ENCODE peak calls at places on chromosomes 11 and 22, in six cellular contexts. R is transverse colon, U is SK-N-SH, Y is breast epithelium, B is GM23338, D is esophagus muscularis mucosa. H is an unnamed sample.

GRCh38 chr11:124070906-124071621 is 29.9 kb upstream of the OR10G7 start:
- DNase-seq in D (no peak), Y (peak), B (peak), U (peak), R (peak), H (peak)

GRCh38 chr11:68370211-68371111 is 58.1 kb downstream of the LRP5 start:
- DNase-seq in Y (no peak), B (no peak), U (peak), D (no peak), R (peak), H (no peak)

GRCh38 chr11:46121328-46121723 is at the start of gene PHF21A:
- DNase-seq in B (peak), U (peak), Y (peak), D (peak), R (peak), H (peak)

GRCh38 chr11:118705111-118705741 is 25.8 kb upstream of the TREH start:
- DNase-seq in D (no peak), Y (no peak), U (no peak), B (no peak), R (peak), H (peak)

GRCh38 chr11:71456831-71457230 is 3.8 kb downstream of the NADSYN1 start:
- DNase-seq in R (no peak), D (no peak), B (no peak), Y (no peak), U (no peak), H (no peak)

GRCh38 chr11:123181075-123181474 is 14.0 kb downstream of the CLMP start:
- DNase-seq in Y (no peak), R (no peak), B (no peak), D (no peak), U (no peak), H (no peak)

GRCh38 chr11:18566406-18566805 is 22.1 kb downstream of the UEVLD start:
- DNase-seq in D (no peak), Y (no peak), R (no peak), U (no peak), B (no peak), H (no peak)

GRCh38 chr11:74135516-74135840 is 35.3 kb downstream of the C2CD3 start:
- DNase-seq in R (no peak), Y (no peak), U (no peak), D (no peak), B (no peak), H (no peak)

GRCh38 chr11:85795712-85796487 is 15.0 kb downstream of the SYTL2 start:
- DNase-seq in B (no peak), Y (no peak), D (no peak), R (no peak), U (no peak), H (no peak)

GRCh38 chr11:7635137-7635536 is 38.2 kb downstream of the CYB5R2 start:
- DNase-seq in U (no peak), R (no peak), B (no peak), D (no peak), Y (no peak), H (no peak)

GRCh38 chr22:48315415-48316244 is 1512.0 kb downstream of the BRD1 start:
- DNase-seq in B (no peak), Y (no peak), D (no peak), R (no peak), U (no peak), H (no peak)

GRCh38 chr11:23112987-23113886 is 253.0 kb upstream of the CCDC179 start:
- DNase-seq in U (peak), B (peak), Y (no peak), R (peak), D (no peak), H (peak)

GRCh38 chr22:45481661-45482060 is 21.0 kb upstream of the FBLN1 start:
- DNase-seq in D (no peak), B (no peak), Y (no peak), R (no peak), U (no peak), H (no peak)

GRCh38 chr11:17386331-17387084 is 2.0 kb downstream of the KCNJ11 start:
- DNase-seq in B (peak), D (no peak), Y (no peak), R (peak), U (peak), H (peak)

GRCh38 chr11:37449146-37449545 is 851.1 kb upstream of the RAG2 start:
- DNase-seq in U (peak), Y (no peak), B (peak), R (no peak), D (no peak), H (no peak)

GRCh38 chr11:11787305-11788066 is 54.3 kb upstream of the USP47 start:
- DNase-seq in D (peak), R (peak), B (peak), Y (peak), U (peak), H (peak)

GRCh38 chr22:24759765-24760164 is 14.8 kb downstream of the PIWIL3 start:
- DNase-seq in U (no peak), B (no peak), D (no peak), Y (no peak), R (no peak), H (no peak)

GRCh38 chr11:35040221-35040942 is 98.6 kb upstream of the CD44 start:
- DNase-seq in Y (no peak), B (no peak), U (no peak), D (no peak), R (no peak), H (peak)

GRCh38 chr11:23405350-23405937 is 545.2 kb upstream of the CCDC179 start:
- DNase-seq in R (no peak), B (no peak), D (no peak), Y (no peak), U (no peak), H (no peak)

GRCh38 chr11:103584021-103584420 is 452.4 kb upstream of the DDI1 start:
- DNase-seq in D (no peak), R (no peak), B (peak), Y (no peak), U (no peak), H (no peak)

GRCh38 chr11:62033191-62034044 is 66.0 kb upstream of the FTH1 start:
- DNase-seq in R (no peak), Y (no peak), B (no peak), D (no peak), U (no peak), H (no peak)

GRCh38 chr11:115724709-115725108 is 220.5 kb upstream of the CADM1 start:
- DNase-seq in R (no peak), B (no peak), Y (no peak), D (no peak), U (no peak), H (no peak)

GRCh38 chr22:42949159-42949558 is 65.8 kb downstream of the PACSIN2 start:
- DNase-seq in U (no peak), D (no peak), B (no peak), R (no peak), Y (no peak), H (no peak)

GRCh38 chr11:130536106-130537040 is 87.9 kb downstream of the ADAMTS15 start:
- DNase-seq in U (no peak), B (no peak), Y (no peak), R (no peak), D (no peak), H (no peak)

GRCh38 chr22:28425211-28425610 is 254.4 kb downstream of the TTC28 start:
- DNase-seq in R (no peak), Y (no peak), D (no peak), B (no peak), U (no peak), H (no peak)

GRCh38 chr22:30290679-30291333 is 1.5 kb upstream of the CASTOR1 start:
- DNase-seq in U (peak), R (peak), D (peak), Y (peak), B (peak), H (no peak)

GRCh38 chr22:17982572-17983141 is 41.7 kb downstream of the MICAL3 start:
- DNase-seq in R (no peak), D (no peak), U (no peak), B (no peak), Y (no peak), H (no peak)

GRCh38 chr11:134466035-134466908 is 54.2 kb upstream of the B3GAT1 start:
- DNase-seq in R (peak), U (no peak), Y (no peak), D (no peak), B (peak), H (no peak)

GRCh38 chr11:37857726-37858125 is 1259.7 kb upstream of the RAG2 start:
- DNase-seq in R (no peak), Y (no peak), U (no peak), D (no peak), B (peak), H (no peak)

GRCh38 chr11:28616160-28616559 is 508.0 kb downstream of the METTL15 start:
- DNase-seq in D (no peak), R (no peak), Y (no peak), U (no peak), B (no peak), H (no peak)

GRCh38 chr11:28616566-28616965 is 508.4 kb downstream of the METTL15 start:
- DNase-seq in R (no peak), B (no peak), U (no peak), Y (no peak), D (peak), H (no peak)

GRCh38 chr11:28618426-28618825 is 510.2 kb downstream of the METTL15 start:
- DNase-seq in D (no peak), U (no peak), Y (no peak), B (no peak), R (no peak), H (no peak)

GRCh38 chr11:28621648-28622215 is 513.5 kb downstream of the METTL15 start:
- DNase-seq in B (no peak), R (no peak), U (no peak), D (no peak), Y (no peak), H (no peak)

DNA sequence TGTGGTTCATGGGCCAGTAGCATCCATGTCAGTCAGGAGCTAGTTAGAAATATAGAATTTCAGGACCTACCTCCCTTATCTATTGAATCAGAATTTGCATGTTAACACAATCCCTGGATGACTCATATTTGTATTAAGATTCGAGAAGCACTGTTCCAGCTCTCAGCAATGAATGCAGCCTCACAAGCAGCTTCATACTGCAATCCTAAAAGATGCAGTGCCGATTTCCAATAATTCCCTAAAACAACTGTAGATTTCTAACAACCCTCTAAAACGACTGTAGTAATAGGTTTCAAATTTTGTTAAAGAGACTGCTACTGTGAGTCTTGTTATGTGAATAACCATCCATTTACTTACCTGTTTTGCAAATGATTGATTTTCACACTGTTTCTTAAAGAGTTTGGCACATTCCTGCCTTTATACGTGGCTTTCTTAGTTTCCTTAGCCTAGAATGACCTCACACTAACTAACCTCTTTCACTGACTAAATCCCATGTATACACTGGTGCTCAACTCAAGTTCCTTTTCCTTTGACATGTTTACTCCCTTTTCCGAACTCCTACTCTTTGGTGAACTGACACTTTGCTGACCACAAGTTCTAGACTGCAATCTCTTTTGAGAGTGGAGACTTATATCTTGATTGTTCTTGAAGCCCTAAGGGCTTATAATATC is 511.8 kb downstream of the METTL15 start:
- DNase-seq in B (no peak), D (no peak), R (no peak), Y (no peak), U (no peak), H (no peak)
- H3K27ac ChIP-seq in B (no peak), D (no peak), R (no peak), Y (no peak), U (no peak), H (no peak)

DNA sequence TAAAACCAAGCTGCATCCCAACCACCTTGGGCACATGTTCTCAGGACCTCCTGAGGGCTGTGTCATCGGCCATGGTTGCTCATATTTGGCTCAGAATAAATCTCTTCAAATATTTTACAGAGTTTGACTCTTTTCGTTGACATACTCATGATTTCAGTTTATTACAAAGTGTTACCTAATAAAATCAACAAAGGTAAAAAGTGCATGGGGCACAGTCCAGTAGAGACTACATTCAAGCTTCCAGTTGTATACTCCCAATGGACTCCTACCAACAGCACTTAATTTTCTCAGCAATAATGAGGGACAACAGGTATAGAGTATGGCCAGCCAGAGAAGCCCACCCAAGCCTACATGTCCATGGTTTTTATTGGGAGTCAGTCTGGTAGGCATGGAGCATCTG is 347.9 kb upstream of the FAT3 start:
- DNase-seq in R (no peak), D (no peak), U (no peak), Y (no peak), B (no peak), H (no peak)
- TF ChIP-seq CTCF in R (no peak), D (no peak), U (no peak), Y (no peak), B (no peak), H (no peak)

GRCh38 chr11:67250059-67251043 is 15.9 kb upstream of the GRK2 start:
- DNase-seq in B (no peak), R (no peak), D (no peak), U (no peak), Y (no peak), H (no peak)
- TF ChIP-seq POLR2AphosphoS5 in B (no peak), R (no peak), D (no peak), U (no peak), Y (no peak), H (no peak)

GRCh38 chr11:44572431-44572830 is 7.0 kb downstream of the CD82 start:
- DNase-seq in D (no peak), U (no peak), Y (no peak), R (no peak), B (no peak), H (no peak)
- H3K27ac ChIP-seq in D (no peak), U (no peak), Y (no peak), R (no peak), B (no peak), H (no peak)

GRCh38 chr11:78635814-78636506 is 61.3 kb upstream of the NARS2 start:
- DNase-seq in R (no peak), B (no peak), U (no peak), Y (no peak), D (no peak), H (no peak)

GRCh38 chr11:78633516-78634310 is 59.0 kb upstream of the NARS2 start:
- DNase-seq in U (no peak), Y (no peak), R (no peak), B (no peak), D (peak), H (no peak)

GRCh38 chr11:78630155-78630554 is 55.5 kb upstream of the NARS2 start:
- DNase-seq in B (no peak), U (no peak), R (no peak), D (no peak), Y (no peak), H (no peak)

DNA sequence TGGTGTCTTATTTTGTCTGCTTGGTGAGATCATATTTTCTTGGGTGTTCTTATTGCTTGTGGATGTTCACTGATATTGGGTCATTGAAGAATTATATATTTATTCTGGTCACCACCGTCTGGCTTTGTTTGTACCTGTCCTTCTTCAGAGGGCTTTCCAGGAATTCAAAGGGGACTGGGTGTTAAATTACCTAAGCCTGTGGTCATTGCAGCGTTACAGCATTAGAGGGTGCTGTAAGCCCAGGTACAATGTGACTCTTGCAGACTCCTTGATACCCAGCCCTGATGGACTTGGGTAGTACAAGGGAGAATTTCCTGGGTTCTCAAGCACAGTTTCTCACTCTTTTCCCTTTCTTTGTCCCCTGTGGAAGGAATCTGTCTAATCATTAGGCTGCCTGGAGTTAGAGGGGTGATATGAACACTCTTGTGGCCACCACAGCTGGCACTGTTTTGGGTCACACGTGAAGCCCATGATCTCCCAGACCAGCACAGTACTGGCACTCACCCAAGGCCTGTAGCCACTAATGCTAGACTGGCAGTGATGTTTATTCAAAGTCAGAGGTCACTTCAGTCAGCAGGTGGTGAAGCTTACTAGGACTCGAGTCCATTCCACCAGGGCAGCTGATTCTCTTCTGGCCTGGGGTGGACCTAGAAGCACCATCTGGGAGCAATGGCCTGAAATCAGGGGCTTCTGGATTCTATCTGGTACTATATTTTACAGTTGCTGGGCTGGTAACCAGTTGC is 56.1 kb upstream of the NARS2 start:
- DNase-seq in U (no peak), Y (no peak), R (no peak), D (no peak), B (peak), H (no peak)
- TF ChIP-seq CTCF in U (no peak), Y (no peak), R (no peak), D (no peak), B (peak), H (no peak)

DNA sequence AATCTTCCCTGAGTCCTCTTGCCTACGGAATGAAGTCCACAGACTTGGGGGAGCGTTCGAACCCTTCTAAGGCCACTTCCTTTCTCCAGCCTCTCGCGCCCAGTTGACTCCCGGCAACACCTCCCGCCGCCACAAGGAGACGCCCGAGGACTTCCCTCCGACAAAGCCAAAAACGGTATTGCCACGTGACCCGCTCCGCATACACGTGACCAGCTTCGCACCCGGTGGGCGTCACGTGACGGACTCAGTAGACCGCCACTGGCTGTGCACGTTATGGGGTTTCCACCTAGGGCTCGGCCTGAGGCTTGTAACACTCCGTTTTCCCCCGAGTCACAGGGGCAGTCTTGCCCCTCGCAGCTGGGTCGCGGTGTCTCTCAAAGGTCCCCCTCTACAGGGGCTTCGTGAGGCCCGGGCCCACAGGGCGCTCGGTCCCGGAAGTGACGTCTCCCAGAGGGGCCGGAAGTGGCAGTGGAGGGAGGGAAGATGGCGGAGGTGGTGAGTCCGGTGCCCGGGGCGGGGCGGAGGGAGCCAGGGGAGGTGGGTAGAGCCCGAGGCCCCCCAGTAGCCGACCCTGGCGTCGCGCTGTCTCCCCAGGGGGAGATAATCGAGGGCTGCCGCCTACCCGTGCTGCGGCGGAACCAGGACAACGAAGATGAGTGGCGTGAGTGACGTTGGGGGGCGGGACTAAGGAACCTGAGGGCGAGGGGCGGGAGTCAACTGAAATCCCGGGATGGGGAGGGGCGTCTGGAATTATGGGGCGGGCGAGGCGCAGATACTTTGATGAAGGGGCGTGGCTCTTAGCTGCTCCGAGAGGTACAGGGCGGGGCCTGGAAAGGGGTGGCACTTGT is at the start of gene KAT5:
- DNase-seq in R (peak), U (peak), Y (peak), D (peak), B (peak), H (peak)
- TF ChIP-seq POLR2AphosphoS5 in R (peak), U (peak), Y (peak), D (peak), B (peak), H (peak)

H was measured in HL-60.